ENCODE peak calls at places on chromosome X, in four cellular contexts. G is RWPE1, F is GDM1, U is NCI-H524 treated with DMSO at 0.1 percent for 48 hours. D is an unnamed sample.
A peak's percentile ranks its signal among the peaks of the same experiment; 100 is the strongest.

GRCh38 chrX:102746134-102746584 is 25.6 kb downstream of the GPRASP3 start:
- DNase-seq in G (no peak), F (no peak), U (no peak), D (peak; percentile 66)

GRCh38 chrX:111854778-111855490 is 21.0 kb upstream of the TRPC5OS start:
- DNase-seq in G (peak; percentile 1), F (no peak), U (no peak), D (peak; percentile 7)

GRCh38 chrX:136450050-136450830 is 37.5 kb upstream of the BRS3 start:
- DNase-seq in G (no peak), F (no peak), U (no peak), D (peak; percentile 1)

GRCh38 chrX:113400193-113400704 is 559.6 kb upstream of the AMOT start:
- DNase-seq in G (no peak), F (no peak), U (no peak), D (no peak)

GRCh38 chrX:10259716-10260115 is 102.9 kb downstream of the CLCN4 start:
- DNase-seq in G (no peak), F (no peak), U (no peak), D (no peak)

GRCh38 chrX:15749642-15750610 is 11.9 kb downstream of the CA5B start:
- DNase-seq in G (no peak), F (no peak), U (no peak), D (no peak)

GRCh38 chrX:13087322-13088154 is 43.1 kb upstream of the FAM9C start:
- DNase-seq in G (peak; percentile 9), F (peak; percentile 67), U (no peak), D (no peak)

GRCh38 chrX:11688201-11688600 is 22.5 kb upstream of the ARHGAP6 start:
- DNase-seq in G (no peak), F (no peak), U (no peak), D (no peak)

GRCh38 chrX:6407541-6407940 is 127.4 kb downstream of the VCX3A start:
- DNase-seq in G (no peak), F (no peak), U (no peak), D (no peak)

GRCh38 chrX:72685810-72686465 is 28.2 kb downstream of the PHKA1 start:
- DNase-seq in G (peak; percentile 63), F (no peak), U (no peak), D (no peak)

GRCh38 chrX:50691820-50692219 is 122.2 kb downstream of the SHROOM4 start:
- DNase-seq in G (peak; percentile 15), F (no peak), U (no peak), D (peak; percentile 70)

D was measured in left kidney.